ENCODE peak calls at places on chromosomes 13 and 19, in eight cellular contexts. One of them, this sample, is unnamed. For H3K4me1, the result is how much of the 10 kb centered on the place peaks cover.

GRCh38 chr13:74290324-74290773 is 156.1 kb upstream of the KLF12 start:
- DNase-seq in ascending aorta: no peak
- DNase-seq in uterus: peak
- DNase-seq in GM23338: peak
- DNase-seq in thyroid gland: peak
- DNase-seq in MM.1S: peak
- DNase-seq in spleen: no peak
- DNase-seq in cardiac muscle cell: peak
- DNase-seq in this sample: peak

GRCh38 chr19:9362905-9363304 is at the start of gene ZNF177:
- DNase-seq in ascending aorta: no peak
- DNase-seq in uterus: no peak
- DNase-seq in GM23338: peak
- DNase-seq in thyroid gland: no peak
- DNase-seq in MM.1S: no peak
- DNase-seq in spleen: no peak
- DNase-seq in cardiac muscle cell: no peak
- DNase-seq in this sample: peak

GRCh38 chr19:39544201-39544903 is 4.4 kb upstream of the EID2 start:
- DNase-seq in ascending aorta: no peak
- DNase-seq in uterus: no peak
- DNase-seq in GM23338: no peak
- DNase-seq in thyroid gland: no peak
- DNase-seq in MM.1S: no peak
- DNase-seq in spleen: no peak
- DNase-seq in cardiac muscle cell: no peak
- DNase-seq in this sample: no peak

GRCh38 chr13:40109324-40109958 is 454.0 kb downstream of the COG6 start:
- DNase-seq in ascending aorta: no peak
- DNase-seq in uterus: no peak
- DNase-seq in GM23338: no peak
- DNase-seq in thyroid gland: no peak
- DNase-seq in MM.1S: no peak
- DNase-seq in spleen: no peak
- DNase-seq in cardiac muscle cell: no peak
- DNase-seq in this sample: peak

GRCh38 chr13:108268713-108269112 is 805 bp upstream of the TNFSF13B start:
- DNase-seq in ascending aorta: no peak
- DNase-seq in uterus: no peak
- DNase-seq in GM23338: no peak
- DNase-seq in thyroid gland: peak
- DNase-seq in MM.1S: no peak
- DNase-seq in spleen: no peak
- DNase-seq in cardiac muscle cell: no peak
- DNase-seq in this sample: no peak

GRCh38 chr13:19152403-19152802 is 29.2 kb downstream of the TUBA3C start:
- DNase-seq in ascending aorta: no peak
- DNase-seq in uterus: no peak
- DNase-seq in GM23338: no peak
- DNase-seq in thyroid gland: no peak
- DNase-seq in MM.1S: no peak
- DNase-seq in spleen: no peak
- DNase-seq in cardiac muscle cell: no peak
- DNase-seq in this sample: no peak

GRCh38 chr13:33217256-33217655 is 68.3 kb downstream of the STARD13 start:
- DNase-seq in ascending aorta: no peak
- DNase-seq in uterus: no peak
- DNase-seq in GM23338: no peak
- DNase-seq in thyroid gland: peak
- DNase-seq in MM.1S: no peak
- DNase-seq in spleen: no peak
- DNase-seq in cardiac muscle cell: no peak
- DNase-seq in this sample: no peak

GRCh38 chr19:53045536-53045935 is 996 bp downstream of the ERVV-2 start:
- DNase-seq in ascending aorta: no peak
- DNase-seq in uterus: no peak
- DNase-seq in GM23338: no peak
- DNase-seq in thyroid gland: no peak
- DNase-seq in MM.1S: no peak
- DNase-seq in spleen: no peak
- DNase-seq in cardiac muscle cell: no peak
- DNase-seq in this sample: no peak

GRCh38 chr13:81480634-81481033 is 1139.7 kb upstream of the SPRY2 start:
- DNase-seq in ascending aorta: no peak
- DNase-seq in uterus: no peak
- DNase-seq in GM23338: no peak
- DNase-seq in thyroid gland: no peak
- DNase-seq in MM.1S: no peak
- DNase-seq in spleen: no peak
- DNase-seq in cardiac muscle cell: peak
- DNase-seq in this sample: no peak

GRCh38 chr13:24654741-24655140 is 25.5 kb upstream of the ATP12A start:
- DNase-seq in ascending aorta: no peak
- DNase-seq in uterus: no peak
- DNase-seq in GM23338: no peak
- DNase-seq in thyroid gland: no peak
- DNase-seq in MM.1S: no peak
- DNase-seq in spleen: no peak
- DNase-seq in cardiac muscle cell: no peak
- DNase-seq in this sample: no peak

GRCh38 chr19:45112111-45112827 is 19.3 kb downstream of the PPP1R37 start:
- DNase-seq in ascending aorta: no peak
- DNase-seq in uterus: no peak
- DNase-seq in GM23338: no peak
- DNase-seq in thyroid gland: no peak
- DNase-seq in MM.1S: no peak
- DNase-seq in spleen: no peak
- DNase-seq in cardiac muscle cell: no peak
- DNase-seq in this sample: no peak

GRCh38 chr13:21812192-21812626 is 141.3 kb downstream of the FGF9 start:
- DNase-seq in ascending aorta: no peak
- DNase-seq in uterus: no peak
- DNase-seq in GM23338: no peak
- DNase-seq in thyroid gland: no peak
- DNase-seq in MM.1S: no peak
- DNase-seq in spleen: no peak
- DNase-seq in cardiac muscle cell: peak
- DNase-seq in this sample: no peak

GRCh38 chr19:55156202-55157063 is 1.1 kb downstream of the TNNI3 start:
- DNase-seq in ascending aorta: no peak
- DNase-seq in uterus: no peak
- DNase-seq in GM23338: peak
- DNase-seq in thyroid gland: peak
- DNase-seq in MM.1S: no peak
- DNase-seq in spleen: no peak
- DNase-seq in cardiac muscle cell: peak
- DNase-seq in this sample: peak

GRCh38 chr13:101146101-101146898 is 270.0 kb downstream of the NALCN start:
- DNase-seq in ascending aorta: no peak
- DNase-seq in uterus: no peak
- DNase-seq in GM23338: no peak
- DNase-seq in thyroid gland: no peak
- DNase-seq in MM.1S: no peak
- DNase-seq in spleen: no peak
- DNase-seq in cardiac muscle cell: no peak
- DNase-seq in this sample: no peak

GRCh38 chr13:77535448-77535847 is at the start of gene SCEL:
- DNase-seq in ascending aorta: no peak
- DNase-seq in uterus: no peak
- DNase-seq in GM23338: no peak
- DNase-seq in thyroid gland: peak
- DNase-seq in MM.1S: no peak
- DNase-seq in spleen: no peak
- DNase-seq in cardiac muscle cell: no peak
- DNase-seq in this sample: peak

GRCh38 chr13:44368062-44368591 is 5.5 kb upstream of the SERP2 start:
- DNase-seq in ascending aorta: no peak
- DNase-seq in uterus: no peak
- DNase-seq in GM23338: no peak
- DNase-seq in thyroid gland: no peak
- DNase-seq in MM.1S: no peak
- DNase-seq in spleen: no peak
- DNase-seq in cardiac muscle cell: no peak
- DNase-seq in this sample: no peak

GRCh38 chr19:51507640-51508058 is 6.0 kb upstream of the SIGLEC12 start:
- DNase-seq in ascending aorta: no peak
- DNase-seq in uterus: no peak
- DNase-seq in GM23338: no peak
- DNase-seq in thyroid gland: no peak
- DNase-seq in MM.1S: no peak
- DNase-seq in spleen: no peak
- DNase-seq in cardiac muscle cell: no peak
- DNase-seq in this sample: no peak

GRCh38 chr13:22915442-22916082 is 265.2 kb upstream of the SGCG start:
- DNase-seq in ascending aorta: no peak
- DNase-seq in uterus: peak
- DNase-seq in GM23338: peak
- DNase-seq in thyroid gland: peak
- DNase-seq in MM.1S: peak
- DNase-seq in spleen: no peak
- DNase-seq in cardiac muscle cell: peak
- DNase-seq in this sample: no peak

GRCh38 chr19:38175422-38175821 is 48.6 kb downstream of the DPF1 start:
- DNase-seq in ascending aorta: no peak
- DNase-seq in uterus: no peak
- DNase-seq in GM23338: no peak
- DNase-seq in thyroid gland: no peak
- DNase-seq in MM.1S: no peak
- DNase-seq in spleen: no peak
- DNase-seq in cardiac muscle cell: no peak
- DNase-seq in this sample: no peak

GRCh38 chr19:2089727-2090053 is 6.4 kb downstream of the MOB3A start:
- DNase-seq in ascending aorta: no peak
- DNase-seq in uterus: no peak
- DNase-seq in GM23338: no peak
- DNase-seq in thyroid gland: no peak
- DNase-seq in MM.1S: no peak
- DNase-seq in spleen: no peak
- DNase-seq in cardiac muscle cell: no peak
- DNase-seq in this sample: no peak
- H3K4me1 ChIP-seq in ascending aorta: under half
- H3K4me1 ChIP-seq in uterus: under half
- H3K4me1 ChIP-seq in GM23338: under half
- H3K4me1 ChIP-seq in thyroid gland: half or more
- H3K4me1 ChIP-seq in MM.1S: half or more
- H3K4me1 ChIP-seq in spleen: half or more
- H3K4me1 ChIP-seq in cardiac muscle cell: under half
- H3K4me1 ChIP-seq in this sample: half or more

DNA sequence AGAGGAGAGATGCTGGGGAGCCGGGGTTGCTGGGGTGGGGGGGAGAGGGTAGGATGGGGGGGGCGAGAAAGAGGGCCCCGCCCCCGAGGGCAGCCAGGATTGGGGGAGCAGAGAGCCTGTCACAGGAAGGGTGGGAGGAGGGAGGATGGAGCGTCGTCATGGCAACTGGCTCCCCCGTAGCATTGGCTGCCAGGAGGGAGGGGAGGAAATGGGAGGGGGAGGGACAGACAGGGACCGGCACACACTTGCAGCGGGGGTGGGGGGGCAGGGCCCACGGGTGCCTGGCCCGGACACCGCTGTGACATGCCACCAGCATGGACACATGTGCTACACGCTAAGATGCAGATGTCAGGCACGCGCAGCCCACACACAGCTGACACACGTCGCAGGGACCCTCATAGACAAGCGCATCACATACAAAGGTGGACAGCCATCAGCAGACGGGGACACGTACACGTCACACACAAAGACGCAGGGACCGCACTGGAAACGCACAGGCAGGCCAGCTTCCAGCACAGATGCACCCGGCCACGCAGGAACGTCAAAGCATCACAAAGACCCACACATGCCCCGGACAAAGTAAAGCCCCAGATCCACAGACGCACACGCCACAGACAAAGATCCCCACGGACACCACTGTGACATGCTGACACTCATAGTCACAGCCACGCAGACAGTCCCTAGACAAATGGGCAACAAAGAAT is at the start of gene LMTK3:
- DNase-seq in ascending aorta: no peak
- DNase-seq in uterus: no peak
- DNase-seq in GM23338: peak
- DNase-seq in thyroid gland: no peak
- DNase-seq in MM.1S: no peak
- DNase-seq in spleen: peak
- DNase-seq in cardiac muscle cell: peak
- DNase-seq in this sample: no peak
- H3K4me3 ChIP-seq in ascending aorta: peak
- H3K4me3 ChIP-seq in uterus: no peak
- H3K4me3 ChIP-seq in GM23338: peak
- H3K4me3 ChIP-seq in thyroid gland: no peak
- H3K4me3 ChIP-seq in MM.1S: no peak
- H3K4me3 ChIP-seq in spleen: peak
- H3K4me3 ChIP-seq in cardiac muscle cell: peak
- H3K4me3 ChIP-seq in this sample: no peak

GRCh38 chr13:52411629-52412028 is 5.7 kb upstream of the THSD1 start:
- DNase-seq in ascending aorta: no peak
- DNase-seq in uterus: no peak
- DNase-seq in GM23338: no peak
- DNase-seq in thyroid gland: no peak
- DNase-seq in MM.1S: no peak
- DNase-seq in spleen: no peak
- DNase-seq in cardiac muscle cell: no peak
- DNase-seq in this sample: no peak
- TF ChIP-seq CTCF in ascending aorta: no peak
- TF ChIP-seq CTCF in uterus: no peak
- TF ChIP-seq CTCF in GM23338: no peak
- TF ChIP-seq CTCF in thyroid gland: no peak
- TF ChIP-seq CTCF in MM.1S: no peak
- TF ChIP-seq CTCF in spleen: no peak
- TF ChIP-seq CTCF in cardiac muscle cell: no peak
- TF ChIP-seq CTCF in this sample: no peak

GRCh38 chr19:46378268-46378667 is 31.4 kb downstream of the PPP5C start:
- DNase-seq in ascending aorta: no peak
- DNase-seq in uterus: no peak
- DNase-seq in GM23338: no peak
- DNase-seq in thyroid gland: no peak
- DNase-seq in MM.1S: no peak
- DNase-seq in spleen: no peak
- DNase-seq in cardiac muscle cell: no peak
- DNase-seq in this sample: no peak

GRCh38 chr19:46372901-46373572 is 26.1 kb downstream of the PPP5C start:
- DNase-seq in ascending aorta: no peak
- DNase-seq in uterus: no peak
- DNase-seq in GM23338: peak
- DNase-seq in thyroid gland: peak
- DNase-seq in MM.1S: no peak
- DNase-seq in spleen: no peak
- DNase-seq in cardiac muscle cell: no peak
- DNase-seq in this sample: peak

GRCh38 chr19:46373573-46374359 is 26.9 kb downstream of the PPP5C start:
- DNase-seq in ascending aorta: peak
- DNase-seq in uterus: peak
- DNase-seq in GM23338: peak
- DNase-seq in thyroid gland: peak
- DNase-seq in MM.1S: no peak
- DNase-seq in spleen: no peak
- DNase-seq in cardiac muscle cell: no peak
- DNase-seq in this sample: peak

GRCh38 chr19:46374526-46375475 is 27.9 kb downstream of the PPP5C start:
- DNase-seq in ascending aorta: no peak
- DNase-seq in uterus: no peak
- DNase-seq in GM23338: no peak
- DNase-seq in thyroid gland: no peak
- DNase-seq in MM.1S: no peak
- DNase-seq in spleen: no peak
- DNase-seq in cardiac muscle cell: no peak
- DNase-seq in this sample: no peak

GRCh38 chr19:46376241-46377153 is 29.6 kb downstream of the PPP5C start:
- DNase-seq in ascending aorta: no peak
- DNase-seq in uterus: no peak
- DNase-seq in GM23338: no peak
- DNase-seq in thyroid gland: no peak
- DNase-seq in MM.1S: no peak
- DNase-seq in spleen: no peak
- DNase-seq in cardiac muscle cell: no peak
- DNase-seq in this sample: peak
- H3K4me1 ChIP-seq in ascending aorta: under half
- H3K4me1 ChIP-seq in uterus: under half
- H3K4me1 ChIP-seq in GM23338: under half
- H3K4me1 ChIP-seq in thyroid gland: half or more
- H3K4me1 ChIP-seq in MM.1S: under half
- H3K4me1 ChIP-seq in spleen: under half
- H3K4me1 ChIP-seq in cardiac muscle cell: under half
- H3K4me1 ChIP-seq in this sample: under half

This sample was measured in RWPE2.